ENCODE peak calls at places on chromosomes 5 and 9, in eight cellular contexts. J, W, Q, M, X, E, R and B are unnamed samples.
A peak's percentile ranks its signal among the peaks of the same experiment; 100 is the strongest.

GRCh38 chr5:180605554-180606214 is 14.4 kb upstream of the SCGB3A1 start:
- DNase-seq in J (peak; percentile 68), W (peak; percentile 70), Q (peak; percentile 82), M (peak; percentile 73), X (peak; percentile 69), E (no peak), R (no peak), B (no peak)

GRCh38 chr9:69028754-69029153 is 6.8 kb upstream of the FXN start:
- DNase-seq in J (no peak), W (peak; percentile 42), Q (no peak), M (no peak), X (peak; percentile 30), E (no peak), R (no peak), B (no peak)

GRCh38 chr9:967851-968641 is 8.4 kb upstream of the DMRT3 start:
- DNase-seq in J (no peak), W (no peak), Q (no peak), M (no peak), X (no peak), E (no peak), R (no peak), B (no peak)

GRCh38 chr5:103894882-103895281 is 332.3 kb upstream of the NUDT12 start:
- DNase-seq in J (no peak), W (no peak), Q (no peak), M (no peak), X (no peak), E (no peak), R (peak; percentile 22), B (peak; percentile 57)

GRCh38 chr9:70924380-70924779 is 197.0 kb downstream of the TRPM3 start:
- DNase-seq in J (peak; percentile 84), W (no peak), Q (no peak), M (no peak), X (no peak), E (no peak), R (no peak), B (no peak)

GRCh38 chr5:148228392-148228984 is 9.8 kb upstream of the MARCOL start:
- DNase-seq in J (no peak), W (no peak), Q (no peak), M (no peak), X (no peak), E (no peak), R (no peak), B (no peak)

GRCh38 chr5:14156611-14157493 is 13.7 kb downstream of the TRIO start:
- DNase-seq in J (peak; percentile 95), W (no peak), Q (peak; percentile 69), M (peak; percentile 57), X (no peak), E (no peak), R (no peak), B (no peak)

GRCh38 chr9:134390537-134390936 is 64.3 kb downstream of the RXRA start:
- DNase-seq in J (no peak), W (peak; percentile 88), Q (peak; percentile 87), M (no peak), X (peak; percentile 85), E (no peak), R (no peak), B (no peak)

GRCh38 chr5:147317978-147318684 is 83.3 kb downstream of the STK32A start:
- DNase-seq in J (no peak), W (no peak), Q (no peak), M (no peak), X (no peak), E (no peak), R (no peak), B (no peak)

GRCh38 chr9:130961511-130962300 is 22.7 kb upstream of the FIBCD1 start:
- DNase-seq in J (no peak), W (no peak), Q (no peak), M (no peak), X (no peak), E (no peak), R (no peak), B (no peak)

GRCh38 chr9:105637787-105638395 is 24.4 kb upstream of the TAL2 start:
- DNase-seq in J (peak; percentile 7), W (no peak), Q (no peak), M (no peak), X (no peak), E (no peak), R (no peak), B (no peak)

GRCh38 chr5:39072915-39073758 is 1.1 kb downstream of the RICTOR start:
- DNase-seq in J (peak; percentile 42), W (peak; percentile 65), Q (peak; percentile 73), M (peak; percentile 56), X (peak; percentile 62), E (peak; percentile 67), R (no peak), B (peak; percentile 50)

GRCh38 chr9:115164511-115164974 is 46.6 kb upstream of the TNC start:
- DNase-seq in J (peak; percentile 38), W (no peak), Q (no peak), M (peak; percentile 66), X (no peak), E (no peak), R (peak; percentile 34), B (peak; percentile 63)

GRCh38 chr9:14018061-14018460 is 295.9 kb downstream of the NFIB start:
- DNase-seq in J (peak; percentile 81), W (no peak), Q (no peak), M (no peak), X (no peak), E (no peak), R (no peak), B (no peak)

GRCh38 chr9:81394816-81395215 is 294.5 kb downstream of the TLE1 start:
- DNase-seq in J (no peak), W (no peak), Q (no peak), M (no peak), X (no peak), E (no peak), R (no peak), B (no peak)